ENCODE peak calls at places on chromosomes 1 and 21, in six cellular contexts. T is aorta; O is T-cell; P is CD8-positive, alpha-beta memory T cell; X is ureter; Z is hippocampal formation. A is an unnamed sample.

GRCh38 chr1:203325418-203326091 is 20.2 kb downstream of the BTG2 start:
- DNase-seq in T (peak), O (no peak), P (no peak), X (peak), Z (peak), A (no peak)

GRCh38 chr1:221794079-221794670 is 52.3 kb upstream of the DUSP10 start:
- DNase-seq in T (no peak), O (no peak), P (peak), X (no peak), Z (no peak), A (peak)

GRCh38 chr1:244065960-244066388 is 14.9 kb downstream of the ZBTB18 start:
- DNase-seq in T (no peak), O (no peak), P (no peak), X (no peak), Z (peak), A (no peak)

GRCh38 chr1:245990315-245991022 is 516.6 kb downstream of the SMYD3 start:
- DNase-seq in T (no peak), O (no peak), P (no peak), X (no peak), Z (no peak), A (no peak)

GRCh38 chr21:30102881-30103280 is 63.7 kb downstream of the CLDN17 start:
- DNase-seq in T (no peak), O (no peak), P (no peak), X (no peak), Z (no peak), A (no peak)

GRCh38 chr1:29260531-29260930 is 24.2 kb downstream of the PTPRU start:
- DNase-seq in T (no peak), O (no peak), P (no peak), X (no peak), Z (no peak), A (no peak)

GRCh38 chr1:2819831-2820730 is 18.6 kb upstream of the TTC34 start:
- DNase-seq in T (peak), O (no peak), P (no peak), X (no peak), Z (no peak), A (no peak)

GRCh38 chr1:97061604-97062003 is 340.0 kb downstream of the PTBP2 start:
- DNase-seq in T (no peak), O (no peak), P (no peak), X (no peak), Z (no peak), A (no peak)

GRCh38 chr1:84442256-84442655 is 36.8 kb upstream of the RPF1 start:
- DNase-seq in T (no peak), O (no peak), P (peak), X (no peak), Z (peak), A (peak)

GRCh38 chr21:27001526-27001925 is 34.6 kb upstream of the ADAMTS5 start:
- DNase-seq in T (no peak), O (no peak), P (no peak), X (no peak), Z (no peak), A (no peak)

GRCh38 chr1:26799479-26800133 is 11.9 kb downstream of the PIGV start:
- DNase-seq in T (peak), O (peak), P (no peak), X (peak), Z (peak), A (peak)

GRCh38 chr1:116258668-116259419 is 114.2 kb upstream of the ATP1A1 start:
- DNase-seq in T (no peak), O (no peak), P (no peak), X (no peak), Z (no peak), A (no peak)

GRCh38 chr1:7223334-7224080 is 438.3 kb downstream of the CAMTA1 start:
- DNase-seq in T (no peak), O (no peak), P (no peak), X (no peak), Z (no peak), A (peak)

GRCh38 chr1:96076589-96076988 is 645.0 kb upstream of the PTBP2 start:
- DNase-seq in T (no peak), O (no peak), P (no peak), X (no peak), Z (no peak), A (peak)

GRCh38 chr1:228345201-228345930 is 61.3 kb downstream of the TRIM11 start:
- DNase-seq in T (peak), O (no peak), P (no peak), X (no peak), Z (no peak), A (no peak)

GRCh38 chr1:160220301-160220700 is 15.1 kb downstream of the PEA15 start:
- DNase-seq in T (no peak), O (no peak), P (no peak), X (no peak), Z (no peak), A (no peak)

GRCh38 chr1:240091614-240092300 is at the start of gene FMN2:
- DNase-seq in T (no peak), O (no peak), P (no peak), X (no peak), Z (peak), A (peak)

GRCh38 chr21:41396452-41397107 is 29.5 kb upstream of the MX1 start:
- DNase-seq in T (peak), O (no peak), P (no peak), X (peak), Z (no peak), A (no peak)

GRCh38 chr1:36471830-36472641 is 7.9 kb upstream of the MRPS15 start:
- DNase-seq in T (no peak), O (no peak), P (no peak), X (no peak), Z (no peak), A (no peak)

GRCh38 chr1:20187813-20188454 is 1.6 kb upstream of the PLA2G2C start:
- DNase-seq in T (no peak), O (no peak), P (no peak), X (no peak), Z (no peak), A (no peak)

GRCh38 chr1:56429288-56429687 is 150.1 kb downstream of the PLPP3 start:
- DNase-seq in T (no peak), O (no peak), P (no peak), X (no peak), Z (no peak), A (no peak)

GRCh38 chr1:176692431-176692830 is 229.5 kb downstream of the PAPPA2 start:
- DNase-seq in T (no peak), O (no peak), P (no peak), X (no peak), Z (no peak), A (no peak)

GRCh38 chr1:162463021-162463420 is 34.6 kb upstream of the UHMK1 start:
- DNase-seq in T (no peak), O (no peak), P (no peak), X (no peak), Z (no peak), A (no peak)

GRCh38 chr1:201870397-201870796 is 18.3 kb upstream of the SHISA4 start:
- DNase-seq in T (no peak), O (no peak), P (no peak), X (no peak), Z (no peak), A (no peak)

GRCh38 chr1:240691521-240692338 is 79.8 kb upstream of the GREM2 start:
- DNase-seq in T (peak), O (peak), P (no peak), X (peak), Z (peak), A (peak)

GRCh38 chr21:43950481-43950880 is 61.6 kb upstream of the TRAPPC10 start:
- DNase-seq in T (no peak), O (no peak), P (no peak), X (no peak), Z (no peak), A (no peak)

GRCh38 chr1:36771678-36772284 is 262.5 kb downstream of the GRIK3 start:
- DNase-seq in T (no peak), O (no peak), P (no peak), X (no peak), Z (no peak), A (no peak)

GRCh38 chr1:9909222-9910046 is 635 bp downstream of the CTNNBIP1 start:
- DNase-seq in T (peak), O (peak), P (peak), X (peak), Z (no peak), A (no peak)

GRCh38 chr1:217369271-217369981 is 261.5 kb downstream of the GPATCH2 start:
- DNase-seq in T (no peak), O (no peak), P (no peak), X (no peak), Z (no peak), A (peak)

GRCh38 chr1:26181586-26182371 is 4.5 kb downstream of the CNKSR1 start:
- DNase-seq in T (no peak), O (no peak), P (no peak), X (no peak), Z (no peak), A (no peak)

GRCh38 chr21:14084068-14084501 is 126.7 kb downstream of the LIPI start:
- DNase-seq in T (no peak), O (no peak), P (no peak), X (no peak), Z (no peak), A (no peak)

GRCh38 chr1:59498640-59499039 is 201.7 kb downstream of the FGGY start:
- DNase-seq in T (no peak), O (no peak), P (no peak), X (no peak), Z (no peak), A (peak)

GRCh38 chr1:235532350-235532749 is 28.1 kb upstream of the B3GALNT2 start:
- DNase-seq in T (no peak), O (no peak), P (no peak), X (no peak), Z (no peak), A (peak)

GRCh38 chr1:109161836-109162606 is 48.1 kb downstream of the ELAPOR1 start:
- DNase-seq in T (peak), O (no peak), P (peak), X (peak), Z (peak), A (peak)

A was measured in foreskin fibroblast.